ENCODE peak calls at places on chromosomes 16 and 17, in six cellular contexts. A is transverse colon; X is choroid plexus epithelial cell; D is lower leg skin; C is CD4-positive, alpha-beta T cell; L is endothelial cell. U is an unnamed sample.

GRCh38 chr17:45316271-45317112 is at the start of gene MAP3K14:
- DNase-seq in L (peak; percentile 70), A (peak; percentile 77), D (no peak), X (peak; percentile 74), C (peak; percentile 52), U (peak; percentile 81)

GRCh38 chr17:81741049-81741593 is 29.0 kb downstream of the SLC25A10 start:
- DNase-seq in A (no peak), X (no peak), D (no peak), L (no peak), C (no peak), U (no peak)

GRCh38 chr16:21339927-21340326 is 61.8 kb upstream of the CRYM start:
- DNase-seq in D (no peak), X (no peak), L (no peak), A (peak; percentile 57), C (no peak), U (no peak)

GRCh38 chr16:86379505-86379846 is 130.9 kb upstream of the FOXF1 start:
- DNase-seq in A (no peak), L (no peak), X (no peak), D (no peak), C (no peak), U (no peak)

GRCh38 chr17:50918071-50918932 is 52.1 kb upstream of the TOB1 start:
- DNase-seq in C (no peak), X (no peak), A (no peak), L (no peak), D (no peak), U (no peak)

GRCh38 chr16:50274771-50275415 is 8.5 kb downstream of the ADCY7 start:
- DNase-seq in D (no peak), L (no peak), X (no peak), C (no peak), A (no peak), U (no peak)

GRCh38 chr17:44547625-44548297 is 9.5 kb upstream of the FZD2 start:
- DNase-seq in C (no peak), X (peak; percentile 62), L (no peak), D (no peak), A (peak; percentile 20), U (no peak)

GRCh38 chr16:75389096-75389692 is 44.1 kb downstream of the CFDP1 start:
- DNase-seq in A (no peak), C (no peak), D (no peak), L (no peak), X (no peak), U (no peak)

GRCh38 chr16:84369105-84369504 is 767 bp downstream of the ATP2C2 start:
- DNase-seq in X (no peak), L (no peak), C (no peak), A (no peak), D (no peak), U (no peak)

GRCh38 chr16:67349172-67349571 is 22.6 kb downstream of the LRRC36 start:
- DNase-seq in X (peak; percentile 52), D (no peak), L (no peak), A (no peak), C (no peak), U (no peak)

GRCh38 chr17:63680700-63681099 is 19.2 kb downstream of the LIMD2 start:
- DNase-seq in X (no peak), C (no peak), A (no peak), D (no peak), L (no peak), U (no peak)

GRCh38 chr17:63682441-63682840 is 17.5 kb downstream of the LIMD2 start:
- DNase-seq in A (no peak), D (no peak), C (no peak), L (no peak), X (no peak), U (no peak)

GRCh38 chr17:63676540-63676933 is 23.4 kb downstream of the LIMD2 start:
- DNase-seq in A (no peak), X (no peak), D (no peak), C (no peak), L (no peak), U (no peak)

GRCh38 chr17:63681530-63681929 is 18.4 kb downstream of the LIMD2 start:
- DNase-seq in C (no peak), L (no peak), A (no peak), D (no peak), X (no peak), U (no peak)

GRCh38 chr17:63679214-63679613 is 20.7 kb downstream of the LIMD2 start:
- DNase-seq in L (no peak), D (no peak), C (no peak), X (no peak), A (no peak), U (no peak)
- TF ChIP-seq CTCF in L (no peak), D (no peak), C (no peak), X (peak; percentile 40), A (no peak), U (no peak)

GRCh38 chr16:17831330-17831729 is 360.6 kb upstream of the XYLT1 start:
- DNase-seq in L (peak; percentile 4), A (no peak), D (no peak), X (peak; percentile 36), C (no peak), U (no peak)
- TF ChIP-seq CTCF in L (no peak), A (no peak), D (no peak), X (peak; percentile 47), C (no peak), U (no peak)

GRCh38 chr17:76365256-76365903 is 11.7 kb upstream of the PRPSAP1 start:
- DNase-seq in X (peak; percentile 39), A (no peak), C (no peak), D (no peak), L (no peak), U (no peak)
- TF ChIP-seq CTCF in X (peak; percentile 64), A (no peak), C (no peak), D (no peak), L (no peak), U (peak; percentile 29)

DNA sequence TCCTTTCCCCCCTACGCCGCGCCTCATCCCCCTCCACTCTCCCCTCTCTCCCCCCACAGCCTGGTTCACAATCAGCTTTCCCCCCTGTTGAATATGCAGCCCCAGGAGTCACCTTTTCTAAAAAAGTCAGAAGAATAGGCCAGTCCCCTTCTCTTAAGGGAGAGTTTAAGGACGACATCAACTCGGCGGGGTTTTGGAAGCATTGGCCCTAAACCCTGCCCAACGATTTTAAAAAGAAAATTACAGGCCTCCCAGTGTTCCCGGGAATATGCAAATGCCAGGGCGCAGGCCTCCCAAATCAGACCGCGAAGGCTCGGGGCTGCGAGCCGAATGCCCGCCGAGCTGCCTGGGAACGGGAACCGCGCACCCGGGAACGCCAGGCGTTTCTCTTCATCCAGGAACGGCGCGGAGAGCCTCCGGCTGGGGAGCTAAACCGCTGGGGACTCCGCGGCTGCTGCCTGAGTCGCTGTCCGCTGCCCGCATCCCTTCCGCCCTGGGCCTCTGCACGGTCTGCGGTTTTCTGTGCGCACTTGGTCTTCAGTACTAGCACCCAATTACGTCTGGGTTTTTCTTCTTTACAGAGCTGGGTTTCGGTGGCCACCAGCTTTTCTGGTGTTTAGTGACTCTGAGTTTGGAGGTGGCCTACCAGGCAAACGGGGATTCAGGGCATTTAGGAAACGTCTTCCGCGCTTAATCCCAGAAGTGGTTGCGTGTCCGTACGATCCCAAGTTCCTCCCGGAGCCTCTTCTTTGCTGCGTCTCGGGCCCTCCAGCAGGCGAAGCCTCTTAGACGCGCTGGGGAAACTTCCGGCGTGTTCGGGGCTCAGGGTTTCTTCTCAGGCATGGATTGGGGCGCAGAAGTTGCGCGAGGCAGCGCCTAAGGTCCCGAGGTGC is 5.7 kb downstream of the IRX5 start:
- DNase-seq in A (no peak), C (no peak), D (no peak), X (peak; percentile 40), L (peak; percentile 53), U (no peak)
- TF ChIP-seq CTCF in A (no peak), C (no peak), D (no peak), X (no peak), L (no peak), U (no peak)

DNA sequence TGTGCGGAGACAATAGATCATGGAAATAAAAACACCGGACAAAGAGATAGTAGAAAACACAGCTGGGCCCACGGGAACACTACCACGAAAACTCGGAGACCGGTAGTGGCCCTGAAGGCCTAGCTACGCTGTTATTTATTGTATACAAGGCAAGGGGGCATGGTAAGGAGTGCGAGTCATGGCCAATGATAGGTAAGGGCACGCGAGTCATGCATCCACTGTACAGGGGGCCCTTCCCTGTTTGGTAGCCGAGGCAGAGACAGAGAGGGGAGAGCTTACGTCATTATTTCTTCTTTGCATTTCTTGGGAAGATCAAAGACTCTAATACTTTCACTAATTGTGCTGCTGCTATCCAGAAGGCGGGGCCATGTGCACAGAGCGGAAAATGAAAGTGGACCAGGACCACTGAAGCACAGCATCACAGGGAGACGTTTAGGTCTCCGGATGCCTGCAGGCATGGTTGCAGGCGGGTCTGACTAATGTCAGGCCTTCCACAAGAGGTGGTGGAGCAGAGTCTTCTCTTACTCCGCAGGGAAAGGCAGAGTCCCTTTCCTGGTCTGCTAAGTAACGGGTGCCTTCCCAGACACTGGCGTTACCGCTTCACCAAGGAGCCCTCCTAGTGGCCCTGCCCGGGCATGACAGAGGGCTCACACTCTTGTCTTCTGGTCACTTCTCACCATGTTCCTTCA is 74.4 kb upstream of the ARL4D start:
- DNase-seq in D (no peak), L (peak; percentile 33), X (no peak), A (no peak), C (no peak), U (peak; percentile 29)
- TF ChIP-seq CTCF in D (no peak), L (peak; percentile 42), X (peak; percentile 17), A (no peak), C (no peak), U (no peak)

GRCh38 chr16:23635958-23636357 is 5.2 kb downstream of the PALB2 start:
- DNase-seq in L (no peak), D (no peak), C (no peak), X (no peak), A (no peak), U (no peak)
- TF ChIP-seq CTCF in L (no peak), D (no peak), C (no peak), X (no peak), A (no peak), U (no peak)

GRCh38 chr16:88534731-88535141 is 35.5 kb upstream of the ZC3H18 start:
- DNase-seq in D (no peak), X (peak; percentile 67), L (no peak), A (peak; percentile 65), C (no peak), U (no peak)
- TF ChIP-seq CTCF in D (no peak), X (peak; percentile 21), L (no peak), A (no peak), C (no peak), U (no peak)

DNA sequence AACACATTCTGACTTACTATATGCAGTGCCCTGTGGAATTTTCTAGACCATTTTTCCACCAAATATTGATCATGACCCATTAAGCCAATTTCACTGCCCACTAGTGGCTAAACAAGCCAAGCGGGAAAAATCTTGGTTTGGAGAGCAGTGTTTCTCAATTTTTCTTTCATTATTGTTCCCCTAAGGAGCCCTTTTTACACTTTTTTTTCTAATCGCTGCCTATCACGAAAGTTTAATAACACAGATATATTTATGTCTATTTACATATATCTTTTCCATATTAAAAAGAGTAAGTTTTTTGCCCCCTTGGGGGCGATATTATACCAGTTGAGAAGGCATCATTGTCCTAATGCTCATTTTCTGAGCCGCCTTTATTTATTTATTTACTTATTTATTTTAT is 10.8 kb upstream of the TLCD3B start:
- DNase-seq in A (no peak), L (no peak), D (no peak), C (no peak), X (peak; percentile 67), U (peak; percentile 44)
- TF ChIP-seq CTCF in A (no peak), L (peak; percentile 35), D (no peak), C (peak; percentile 53), X (peak; percentile 34), U (peak; percentile 60)

GRCh38 chr17:2070241-2071023 is 15.5 kb downstream of the HIC1 start:
- DNase-seq in X (no peak), D (no peak), L (no peak), C (no peak), A (no peak), U (no peak)
- TF ChIP-seq CTCF in X (no peak), D (no peak), L (no peak), C (no peak), A (no peak), U (no peak)

U was measured in Calu3.